ENCODE peak calls at places on chromosomes 4 and X, in nine cellular contexts. B is uterus; W is left ventricle myocardium inferior; E is transverse colon; V is H9; H is colonic mucosa; D is CD8-positive, alpha-beta memory T cell; F is kidney epithelial cell; A is IMR-90. I is an unnamed sample.

GRCh38 chrX:48883729-48884128 is 13.8 kb downstream of the TIMM17B start:
- DNase-seq in B (no peak), W (no peak), E (no peak), V (no peak), H (no peak), D (no peak), F (no peak), A (no peak), I (no peak)

GRCh38 chrX:39877919-39878318 is 219.8 kb downstream of the BCOR start:
- DNase-seq in B (no peak), W (no peak), E (no peak), V (peak; percentile 48), H (no peak), D (no peak), F (no peak), A (no peak), I (no peak)

GRCh38 chrX:147920161-147920666 is 8.5 kb downstream of the FMR1 start:
- DNase-seq in B (no peak), W (no peak), E (no peak), V (no peak), H (no peak), D (no peak), F (no peak), A (no peak), I (no peak)

GRCh38 chrX:14039344-14039743 is 9.7 kb upstream of the GEMIN8 start:
- DNase-seq in B (no peak), W (no peak), E (peak; percentile 61), V (no peak), H (peak; percentile 69), D (peak; percentile 55), F (no peak), A (peak; percentile 37), I (peak; percentile 60)

GRCh38 chr4:12943069-12943468 is 541.1 kb downstream of the RAB28 start:
- DNase-seq in B (no peak), W (no peak), E (no peak), V (no peak), H (no peak), D (no peak), F (no peak), A (no peak), I (no peak)

GRCh38 chr4:24666316-24666715 is 82.0 kb upstream of the DHX15 start:
- DNase-seq in B (no peak), W (no peak), E (no peak), V (no peak), H (no peak), D (no peak), F (no peak), A (no peak), I (no peak)

GRCh38 chr4:91448668-91449330 is 855.0 kb upstream of the GRID2 start:
- DNase-seq in B (no peak), W (no peak), E (no peak), V (no peak), H (no peak), D (no peak), F (peak; percentile 52), A (no peak), I (no peak)

GRCh38 chrX:91434351-91435168 is at the start of gene PABPC5:
- DNase-seq in B (peak; percentile 85), W (peak; percentile 78), E (peak; percentile 57), V (peak; percentile 95), H (peak; percentile 31), D (no peak), F (peak; percentile 39), A (peak; percentile 82), I (peak; percentile 34)

GRCh38 chrX:53115550-53115874 is 21.6 kb downstream of the KANTR start:
- DNase-seq in B (no peak), W (no peak), E (peak; percentile 12), V (no peak), H (no peak), D (no peak), F (no peak), A (no peak), I (no peak)

GRCh38 chrX:54166915-54167314 is 16.1 kb downstream of the FAM120C start:
- DNase-seq in B (no peak), W (no peak), E (no peak), V (no peak), H (no peak), D (no peak), F (no peak), A (no peak), I (no peak)

GRCh38 chr4:153138736-153139135 is 65.5 kb upstream of the TRIM2 start:
- DNase-seq in B (no peak), W (no peak), E (no peak), V (no peak), H (no peak), D (no peak), F (no peak), A (no peak), I (peak; percentile 52)

GRCh38 chr4:5467111-5467510 is 241.2 kb downstream of the EVC2 start:
- DNase-seq in B (no peak), W (no peak), E (no peak), V (no peak), H (no peak), D (no peak), F (no peak), A (no peak), I (no peak)

GRCh38 chrX:138128025-138128671 is 562.2 kb downstream of the ZIC3 start:
- DNase-seq in B (no peak), W (no peak), E (no peak), V (peak; percentile 32), H (peak; percentile 19), D (peak; percentile 4), F (no peak), A (peak; percentile 11), I (no peak)

GRCh38 chr4:108024078-108024990 is 34.6 kb downstream of the HADH start:
- DNase-seq in B (no peak), W (no peak), E (no peak), V (no peak), H (no peak), D (no peak), F (peak; percentile 29), A (no peak), I (no peak)

GRCh38 chrX:47523713-47524166 is 37.3 kb upstream of the ARAF start:
- DNase-seq in B (no peak), W (no peak), E (no peak), V (no peak), H (no peak), D (no peak), F (no peak), A (no peak), I (no peak)

GRCh38 chr4:87011340-87012034 is 76.7 kb downstream of the AFF1 start:
- DNase-seq in B (no peak), W (no peak), E (no peak), V (no peak), H (peak; percentile 45), D (no peak), F (peak; percentile 81), A (peak; percentile 89), I (no peak)

GRCh38 chr4:38547052-38547451 is 116.9 kb upstream of the KLF3 start:
- DNase-seq in B (no peak), W (no peak), E (no peak), V (no peak), H (no peak), D (no peak), F (no peak), A (no peak), I (no peak)

DNA sequence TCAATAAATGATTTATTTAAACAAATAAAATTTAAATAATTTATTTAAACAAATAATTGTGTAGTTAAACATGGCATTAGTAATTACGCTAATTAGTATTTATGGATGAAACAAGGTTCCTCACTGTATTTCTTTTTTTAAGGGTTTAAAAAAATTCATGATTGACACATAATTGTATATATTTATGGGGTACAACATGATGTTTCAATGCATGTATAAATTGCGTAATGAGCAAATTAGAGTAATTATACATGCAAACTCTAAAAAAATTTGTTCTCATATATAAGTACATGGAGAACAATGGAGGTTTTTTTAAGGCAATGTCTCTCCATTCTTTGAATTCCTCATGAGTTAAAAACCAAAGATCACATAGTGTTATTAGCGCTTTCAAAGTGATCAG is 115.7 kb upstream of the KLF3 start:
- DNase-seq in B (no peak), W (no peak), E (no peak), V (no peak), H (no peak), D (no peak), F (no peak), A (no peak), I (no peak)
- H3K27me3 ChIP-seq in B (no peaks in the 10 kb centered on the region), W (no peaks in the 10 kb centered on the region), E (no peaks in the 10 kb centered on the region), V (peaks cover 18% of the 10 kb centered on the region), H (no peaks in the 10 kb centered on the region), D (no peaks in the 10 kb centered on the region), F (no peaks in the 10 kb centered on the region), A (peaks cover 8% of the 10 kb centered on the region), I (no peaks in the 10 kb centered on the region)

GRCh38 chrX:121132675-121133074 is 85.3 kb downstream of the GLUD2 start:
- DNase-seq in B (no peak), W (no peak), E (no peak), V (no peak), H (no peak), D (no peak), F (no peak), A (no peak), I (no peak)
- H3K27me3 ChIP-seq in B (no peaks in the 10 kb centered on the region), W (no peaks in the 10 kb centered on the region), E (no peaks in the 10 kb centered on the region), V (no peaks in the 10 kb centered on the region), H (no peaks in the 10 kb centered on the region), D (no peaks in the 10 kb centered on the region), F (no peaks in the 10 kb centered on the region), A (no peaks in the 10 kb centered on the region), I (no peaks in the 10 kb centered on the region)

DNA sequence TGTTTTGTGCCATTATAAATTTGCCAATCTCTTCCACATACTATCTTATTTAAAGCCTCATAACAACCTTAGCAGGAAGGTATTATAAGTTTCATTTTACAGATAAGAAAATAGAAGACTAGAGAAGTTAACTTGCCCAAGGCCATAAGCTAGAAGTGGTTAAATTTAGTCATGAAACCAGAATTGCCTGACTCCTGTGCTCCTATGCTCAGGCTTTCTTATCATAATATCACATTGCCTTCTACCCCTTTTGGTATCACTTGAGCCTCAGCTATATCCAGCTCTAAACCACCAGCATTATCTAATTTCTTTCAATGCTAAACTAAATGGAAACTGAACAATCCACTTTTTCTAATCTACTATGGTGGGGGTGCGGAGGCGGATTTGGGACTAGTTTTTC is 164.7 kb downstream of the GBA3 start:
- DNase-seq in B (no peak), W (no peak), E (no peak), V (no peak), H (no peak), D (no peak), F (no peak), A (no peak), I (no peak)
- H3K27me3 ChIP-seq in B (no peaks in the 10 kb centered on the region), W (no peaks in the 10 kb centered on the region), E (no peaks in the 10 kb centered on the region), V (no peaks in the 10 kb centered on the region), H (no peaks in the 10 kb centered on the region), D (no peaks in the 10 kb centered on the region), F (no peaks in the 10 kb centered on the region), A (no peaks in the 10 kb centered on the region), I (no peaks in the 10 kb centered on the region)

DNA sequence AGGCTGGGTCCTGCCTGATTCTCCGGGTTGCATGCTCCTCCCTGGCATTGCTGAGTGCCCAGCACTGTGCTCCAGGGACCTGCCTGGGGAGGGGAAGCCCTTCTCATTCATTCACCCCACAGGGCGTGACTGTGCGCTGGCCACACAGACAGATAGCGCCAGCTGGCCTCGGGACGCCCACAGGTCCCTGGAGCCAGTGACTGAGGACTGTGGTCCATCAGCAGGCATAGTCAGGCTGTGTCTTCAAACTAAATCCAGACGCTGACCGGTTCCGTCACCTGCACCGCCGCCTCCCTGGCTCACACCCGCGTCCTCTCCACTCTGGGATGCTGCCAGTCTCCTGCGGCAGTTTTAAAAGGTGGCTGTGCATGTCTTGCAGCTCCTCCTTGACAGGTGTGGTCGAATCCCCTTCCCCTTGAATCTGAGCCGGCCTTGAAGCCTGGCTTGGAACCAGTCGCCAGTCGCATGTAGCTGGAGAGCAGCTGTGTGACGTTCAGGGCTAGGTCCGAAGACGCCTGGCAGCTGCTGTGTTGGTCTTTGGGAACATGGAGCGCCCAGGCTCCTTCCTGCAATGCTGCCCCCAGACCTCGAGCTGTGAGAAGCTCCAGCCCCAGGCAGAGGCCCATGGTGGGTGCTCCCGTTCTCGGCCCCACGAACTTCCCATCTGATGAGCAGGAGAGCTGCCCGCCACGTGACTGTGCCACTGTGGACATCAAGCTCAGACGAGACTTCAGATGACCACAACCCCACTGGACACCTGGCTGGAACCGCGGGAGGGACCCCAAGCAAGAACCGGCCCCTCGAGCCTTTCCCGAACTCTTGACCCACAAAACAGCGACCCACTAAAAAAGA is 94.1 kb downstream of the ADRA2C start:
- DNase-seq in B (no peak), W (no peak), E (no peak), V (no peak), H (no peak), D (no peak), F (no peak), A (no peak), I (no peak)
- H3K27me3 ChIP-seq in B (no peaks in the 10 kb centered on the region), W (peaks cover 99% of the 10 kb centered on the region), E (peaks cover 55% of the 10 kb centered on the region), V (no peaks in the 10 kb centered on the region), H (no peaks in the 10 kb centered on the region), D (no peaks in the 10 kb centered on the region), F (peaks cover 6% of the 10 kb centered on the region), A (peaks cover 61% of the 10 kb centered on the region), I (peaks cover 92% of the 10 kb centered on the region)